ENCODE peak calls at places on chromosomes 2 and 18, in four cellular contexts. One of them, this sample, is unnamed.

GRCh38 chr18:58788971-58789797 is 75.5 kb upstream of the ZNF532 start:
- DNase-seq in body of pancreas: no peak
- DNase-seq in HFF-Myc: peak; percentile 42
- DNase-seq in H9: peak; percentile 64
- DNase-seq in this sample: peak; percentile 8

GRCh38 chr18:59207506-59207905 is 12.5 kb upstream of the GRP start:
- DNase-seq in body of pancreas: no peak
- DNase-seq in H9: no peak
- DNase-seq in HFF-Myc: no peak
- DNase-seq in this sample: no peak

GRCh38 chr2:144511945-144512344 is 8.0 kb downstream of the ZEB2 start:
- DNase-seq in H9: no peak
- DNase-seq in HFF-Myc: no peak
- DNase-seq in body of pancreas: no peak
- DNase-seq in this sample: no peak

GRCh38 chr2:212732860-212733259 is 194.3 kb upstream of the ERBB4 start:
- DNase-seq in H9: no peak
- DNase-seq in body of pancreas: no peak
- DNase-seq in HFF-Myc: no peak
- DNase-seq in this sample: no peak

GRCh38 chr2:145906356-145906755 is 1386.4 kb upstream of the ZEB2 start:
- DNase-seq in H9: peak; percentile 50
- DNase-seq in body of pancreas: peak; percentile 27
- DNase-seq in HFF-Myc: no peak
- DNase-seq in this sample: no peak

GRCh38 chr2:190412971-190413370 is 4.8 kb downstream of the MFSD6 start:
- DNase-seq in body of pancreas: no peak
- DNase-seq in H9: no peak
- DNase-seq in HFF-Myc: no peak
- DNase-seq in this sample: no peak

GRCh38 chr2:96772903-96773675 is 12.4 kb downstream of the CNNM4 start:
- DNase-seq in H9: no peak
- DNase-seq in HFF-Myc: no peak
- DNase-seq in body of pancreas: no peak
- DNase-seq in this sample: no peak

GRCh38 chr18:28039078-28039477 is 137.9 kb downstream of the CDH2 start:
- DNase-seq in body of pancreas: no peak
- DNase-seq in H9: no peak
- DNase-seq in HFF-Myc: peak; percentile 5
- DNase-seq in this sample: no peak

GRCh38 chr2:64750001-64750816 is 96.5 kb upstream of the SERTAD2 start:
- DNase-seq in body of pancreas: peak; percentile 69
- DNase-seq in H9: peak; percentile 41
- DNase-seq in HFF-Myc: no peak
- DNase-seq in this sample: no peak

GRCh38 chr2:70890469-70891065 is 45.1 kb upstream of the ATP6V1B1 start:
- DNase-seq in body of pancreas: no peak
- DNase-seq in HFF-Myc: no peak
- DNase-seq in H9: no peak
- DNase-seq in this sample: no peak

GRCh38 chr18:48398074-48398473 is 11.1 kb downstream of the ZBTB7C start:
- DNase-seq in H9: no peak
- DNase-seq in body of pancreas: no peak
- DNase-seq in HFF-Myc: no peak
- DNase-seq in this sample: no peak

GRCh38 chr18:57025525-57025924 is 121.4 kb upstream of the BOD1L2 start:
- DNase-seq in HFF-Myc: no peak
- DNase-seq in H9: no peak
- DNase-seq in body of pancreas: no peak
- DNase-seq in this sample: no peak

GRCh38 chr2:186347472-186347871 is 138.6 kb upstream of the ZC3H15 start:
- DNase-seq in HFF-Myc: no peak
- DNase-seq in H9: no peak
- DNase-seq in body of pancreas: no peak
- DNase-seq in this sample: peak; percentile 24

GRCh38 chr2:222743263-222743865 is 71.9 kb downstream of the MOGAT1 start:
- DNase-seq in H9: no peak
- DNase-seq in HFF-Myc: no peak
- DNase-seq in body of pancreas: no peak
- DNase-seq in this sample: no peak

GRCh38 chr2:107582487-107582886 is 244.2 kb upstream of the RGPD4 start:
- DNase-seq in HFF-Myc: no peak
- DNase-seq in H9: no peak
- DNase-seq in body of pancreas: no peak
- DNase-seq in this sample: no peak

GRCh38 chr2:224658776-224659175 is 57.4 kb downstream of the CCDC195 start:
- DNase-seq in H9: no peak
- DNase-seq in body of pancreas: no peak
- DNase-seq in HFF-Myc: no peak
- DNase-seq in this sample: no peak

GRCh38 chr2:204239756-204240155 is 303.2 kb downstream of the ICOS start:
- DNase-seq in HFF-Myc: no peak
- DNase-seq in H9: no peak
- DNase-seq in body of pancreas: no peak
- DNase-seq in this sample: no peak

GRCh38 chr2:42089340-42089925 is 41.6 kb downstream of the PKDCC start:
- DNase-seq in HFF-Myc: no peak
- DNase-seq in body of pancreas: peak; percentile 48
- DNase-seq in H9: peak; percentile 83
- DNase-seq in this sample: no peak

GRCh38 chr2:227198866-227199265 is 34.4 kb downstream of the COL4A3 start:
- DNase-seq in body of pancreas: no peak
- DNase-seq in H9: no peak
- DNase-seq in HFF-Myc: no peak
- DNase-seq in this sample: no peak

GRCh38 chr2:134070281-134070731 is 183.6 kb upstream of the MGAT5 start:
- DNase-seq in H9: no peak
- DNase-seq in body of pancreas: no peak
- DNase-seq in HFF-Myc: no peak
- DNase-seq in this sample: peak; percentile 34

GRCh38 chr18:23614891-23615290 is 28.6 kb upstream of the NPC1 start:
- DNase-seq in body of pancreas: no peak
- DNase-seq in H9: no peak
- DNase-seq in HFF-Myc: no peak
- DNase-seq in this sample: no peak

GRCh38 chr18:23619388-23619873 is 33.1 kb upstream of the NPC1 start:
- DNase-seq in H9: no peak
- DNase-seq in body of pancreas: peak; percentile 23
- DNase-seq in HFF-Myc: no peak
- DNase-seq in this sample: no peak

GRCh38 chr18:23617412-23618009 is 31.2 kb upstream of the NPC1 start:
- DNase-seq in body of pancreas: no peak
- DNase-seq in H9: no peak
- DNase-seq in HFF-Myc: no peak
- DNase-seq in this sample: no peak

GRCh38 chr18:23616258-23616657 is 30.0 kb upstream of the NPC1 start:
- DNase-seq in H9: no peak
- DNase-seq in HFF-Myc: no peak
- DNase-seq in body of pancreas: no peak
- DNase-seq in this sample: no peak

GRCh38 chr18:23618862-23619387 is 32.6 kb upstream of the NPC1 start:
- DNase-seq in body of pancreas: no peak
- DNase-seq in H9: peak; percentile 88
- DNase-seq in HFF-Myc: no peak
- DNase-seq in this sample: no peak
- TF ChIP-seq CTCF in body of pancreas: no peak
- TF ChIP-seq CTCF in H9: peak; percentile 45
- TF ChIP-seq CTCF in HFF-Myc: no peak
- TF ChIP-seq CTCF in this sample: peak; percentile 19

GRCh38 chr18:51196116-51196810 is 1.2 kb downstream of the MEX3C start:
- DNase-seq in body of pancreas: peak; percentile 48
- DNase-seq in HFF-Myc: no peak
- DNase-seq in H9: no peak
- DNase-seq in this sample: no peak

GRCh38 chr18:51196811-51197660 is 445 bp downstream of the MEX3C start:
- DNase-seq in H9: peak; percentile 38
- DNase-seq in body of pancreas: peak; percentile 68
- DNase-seq in HFF-Myc: no peak
- DNase-seq in this sample: no peak

GRCh38 chr18:51195602-51196115 is 1.8 kb downstream of the MEX3C start:
- DNase-seq in HFF-Myc: no peak
- DNase-seq in H9: peak; percentile 69
- DNase-seq in body of pancreas: peak; percentile 15
- DNase-seq in this sample: no peak

GRCh38 chr18:51195086-51195601 is 2.3 kb downstream of the MEX3C start:
- DNase-seq in HFF-Myc: no peak
- DNase-seq in H9: no peak
- DNase-seq in body of pancreas: no peak
- DNase-seq in this sample: no peak

GRCh38 chr18:51197661-51198424 is at the start of gene MEX3C:
- DNase-seq in HFF-Myc: peak; percentile 97
- DNase-seq in body of pancreas: peak; percentile 99
- DNase-seq in H9: peak; percentile 99
- DNase-seq in this sample: peak; percentile 98
- TF ChIP-seq CTCF in HFF-Myc: peak; percentile 14
- TF ChIP-seq CTCF in body of pancreas: peak; percentile 37
- TF ChIP-seq CTCF in H9: peak; percentile 33
- TF ChIP-seq CTCF in this sample: peak; percentile 41

GRCh38 chr2:234550511-234551107 is 53.7 kb upstream of the ARL4C start:
- DNase-seq in HFF-Myc: peak; percentile 33
- DNase-seq in H9: peak; percentile 82
- DNase-seq in body of pancreas: peak; percentile 63
- DNase-seq in this sample: peak; percentile 98
- TF ChIP-seq CTCF in HFF-Myc: peak; percentile 95
- TF ChIP-seq CTCF in H9: peak; percentile 94
- TF ChIP-seq CTCF in body of pancreas: peak; percentile 94
- TF ChIP-seq CTCF in this sample: peak; percentile 90

GRCh38 chr2:194819367-194819766 is 837.7 kb upstream of the SLC39A10 start:
- DNase-seq in H9: no peak
- DNase-seq in HFF-Myc: no peak
- DNase-seq in body of pancreas: no peak
- DNase-seq in this sample: no peak
- TF ChIP-seq CTCF in H9: peak; percentile 50
- TF ChIP-seq CTCF in HFF-Myc: no peak
- TF ChIP-seq CTCF in body of pancreas: no peak
- TF ChIP-seq CTCF in this sample: no peak